ENCODE peak calls at places on chromosome 4, in eight cellular contexts. S, P, B, Z, I, N, X and M are unnamed samples.

GRCh38 chr4:78512357-78512920 is 39.1 kb upstream of the ANXA3 start:
- DNase-seq in S (peak; percentile 51), P (no peak), B (peak; percentile 61), Z (no peak), I (peak; percentile 40), N (no peak), X (no peak), M (no peak)

GRCh38 chr4:126799471-126799870 is 833.3 kb upstream of the INTU start:
- DNase-seq in S (no peak), P (no peak), B (no peak), Z (no peak), I (peak; percentile 40), N (no peak), X (no peak), M (no peak)

GRCh38 chr4:133865606-133866327 is 335.8 kb downstream of the PABPC4L start:
- DNase-seq in S (no peak), P (peak; percentile 75), B (no peak), Z (peak; percentile 30), I (peak; percentile 96), N (no peak), X (peak; percentile 37), M (no peak)

GRCh38 chr4:143441678-143442077 is 71.8 kb upstream of the SMARCA5 start:
- DNase-seq in S (no peak), P (no peak), B (no peak), Z (peak; percentile 6), I (no peak), N (no peak), X (no peak), M (no peak)

GRCh38 chr4:105895609-105896460 is 564 bp downstream of the NPNT start:
- DNase-seq in S (peak; percentile 67), P (no peak), B (peak; percentile 80), Z (peak; percentile 77), I (peak; percentile 3), N (peak; percentile 39), X (peak; percentile 41), M (peak; percentile 35)

GRCh38 chr4:27005512-27006246 is 145.0 kb downstream of the STIM2 start:
- DNase-seq in S (no peak), P (no peak), B (no peak), Z (no peak), I (peak; percentile 74), N (no peak), X (no peak), M (no peak)

GRCh38 chr4:135598151-135598550 is 1396.6 kb upstream of the PABPC4L start:
- DNase-seq in S (no peak), P (no peak), B (no peak), Z (no peak), I (no peak), N (no peak), X (no peak), M (no peak)

GRCh38 chr4:76993787-76994641 is 44.5 kb downstream of the SEPTIN11 start:
- DNase-seq in S (no peak), P (no peak), B (no peak), Z (no peak), I (no peak), N (no peak), X (no peak), M (no peak)

GRCh38 chr4:143616771-143617170 is 83.7 kb downstream of the FREM3 start:
- DNase-seq in S (no peak), P (no peak), B (no peak), Z (no peak), I (peak; percentile 10), N (no peak), X (no peak), M (no peak)

DNA sequence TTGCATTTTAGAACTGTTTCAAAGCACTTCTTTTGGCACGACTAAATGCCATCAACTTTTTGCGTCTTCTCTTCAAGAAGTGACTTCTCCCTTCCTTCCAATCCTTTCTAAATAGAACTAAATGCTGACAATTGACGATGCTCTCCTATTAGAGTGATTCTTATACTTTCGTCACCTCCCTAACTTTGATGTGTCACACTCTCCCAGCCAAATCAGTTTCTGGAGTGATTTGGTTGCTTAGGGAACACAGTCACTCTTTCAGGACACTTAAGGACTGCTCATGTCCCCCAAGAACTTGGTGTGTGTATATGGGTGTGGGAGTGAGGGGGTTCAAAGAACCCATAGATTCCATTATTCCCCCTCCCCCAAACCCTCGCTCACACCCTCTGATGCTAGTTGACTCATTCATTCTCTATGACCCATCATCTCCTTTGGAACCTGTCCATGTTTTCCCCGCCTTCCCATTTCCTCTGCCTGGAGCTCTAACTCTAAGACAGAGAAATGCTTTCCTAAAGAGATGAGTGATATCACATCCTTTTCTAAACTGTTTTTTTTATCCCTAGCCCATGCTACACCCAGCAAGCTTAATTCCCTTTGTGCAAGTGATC is 26.8 kb upstream of the AREG start:
- DNase-seq in S (no peak), P (peak; percentile 81), B (no peak), Z (no peak), I (peak; percentile 91), N (no peak), X (peak; percentile 73), M (no peak)
- H3K4me1 ChIP-seq in S (peaks cover 6% of the 10 kb centered on the region), P (peaks cover 65% of the 10 kb centered on the region), B (no peaks in the 10 kb centered on the region), Z (no peaks in the 10 kb centered on the region), I (no peaks in the 10 kb centered on the region), N (no peaks in the 10 kb centered on the region), X (peaks cover 59% of the 10 kb centered on the region), M (no peaks in the 10 kb centered on the region)

GRCh38 chr4:102474736-102475504 is 26.2 kb upstream of the NFKB1 start:
- DNase-seq in S (no peak), P (no peak), B (no peak), Z (no peak), I (no peak), N (no peak), X (no peak), M (no peak)

GRCh38 chr4:102469806-102470205 is 31.4 kb upstream of the NFKB1 start:
- DNase-seq in S (no peak), P (no peak), B (no peak), Z (no peak), I (no peak), N (no peak), X (no peak), M (no peak)

GRCh38 chr4:102477657-102478056 is 23.5 kb upstream of the NFKB1 start:
- DNase-seq in S (no peak), P (no peak), B (no peak), Z (no peak), I (no peak), N (no peak), X (no peak), M (no peak)

GRCh38 chr4:102472441-102473013 is 28.6 kb upstream of the NFKB1 start:
- DNase-seq in S (no peak), P (no peak), B (no peak), Z (no peak), I (no peak), N (no peak), X (no peak), M (no peak)

GRCh38 chr4:102473476-102473875 is 27.7 kb upstream of the NFKB1 start:
- DNase-seq in S (no peak), P (no peak), B (no peak), Z (no peak), I (no peak), N (no peak), X (no peak), M (no peak)
- H3K9me3 ChIP-seq in S (no peaks in the 10 kb centered on the region), P (no peaks in the 10 kb centered on the region), B (peaks cover 10% of the 10 kb centered on the region), Z (no peaks in the 10 kb centered on the region), I (no peaks in the 10 kb centered on the region), N (no peaks in the 10 kb centered on the region), X (no peaks in the 10 kb centered on the region), M (no peaks in the 10 kb centered on the region)

DNA sequence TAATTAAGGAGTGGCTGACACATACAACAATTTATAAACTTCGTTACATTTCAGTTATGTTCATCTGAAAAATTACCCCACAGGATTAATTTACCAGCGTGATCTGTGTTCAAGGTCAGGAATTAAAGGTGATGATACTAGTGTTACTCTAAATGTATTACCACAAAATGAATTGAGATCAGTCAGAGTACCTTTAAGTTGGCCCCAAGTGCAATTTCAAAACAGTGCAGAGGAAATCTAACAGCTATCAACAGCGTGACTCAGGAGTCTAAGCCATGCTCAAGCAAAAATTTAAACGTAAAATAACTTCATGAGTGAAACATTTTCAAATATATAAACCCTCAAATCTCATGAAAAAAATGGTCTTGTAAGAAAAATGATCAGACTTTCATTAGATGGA is 18.7 kb downstream of the ANTXR2 start:
- DNase-seq in S (no peak), P (no peak), B (no peak), Z (no peak), I (no peak), N (no peak), X (no peak), M (no peak)
- TF ChIP-seq CTCF in S (no peak), P (no peak), B (no peak), Z (no peak), I (no peak), N (no peak), X (no peak), M (no peak)

DNA sequence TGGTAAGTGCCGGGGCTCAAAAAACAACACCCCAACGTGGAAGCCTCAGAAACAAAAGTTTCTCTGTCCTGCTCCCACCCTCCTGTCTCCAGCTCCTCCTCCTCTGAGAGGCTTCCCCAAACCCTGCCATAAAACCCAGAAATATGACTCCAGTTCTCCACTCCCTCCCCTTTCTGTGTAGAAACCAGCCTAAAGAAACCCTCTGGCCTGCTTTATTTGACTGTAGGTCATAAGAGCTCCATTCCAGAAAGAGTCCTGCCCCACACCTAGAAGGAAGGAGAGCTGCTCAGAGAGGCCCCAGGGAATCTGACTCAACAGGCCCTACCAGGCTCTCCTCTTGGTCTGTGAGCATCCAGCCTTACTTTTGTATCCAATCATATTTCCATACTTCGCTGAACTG is 872 bp upstream of the S100P start:
- DNase-seq in S (no peak), P (no peak), B (no peak), Z (no peak), I (peak; percentile 27), N (no peak), X (no peak), M (no peak)
- H3K4me1 ChIP-seq in S (peaks cover 63% of the 10 kb centered on the region), P (peaks cover 48% of the 10 kb centered on the region), B (peaks cover 82% of the 10 kb centered on the region), Z (no peaks in the 10 kb centered on the region), I (no peaks in the 10 kb centered on the region), N (peaks cover 2% of the 10 kb centered on the region), X (peaks cover 26% of the 10 kb centered on the region), M (no peaks in the 10 kb centered on the region)

DNA sequence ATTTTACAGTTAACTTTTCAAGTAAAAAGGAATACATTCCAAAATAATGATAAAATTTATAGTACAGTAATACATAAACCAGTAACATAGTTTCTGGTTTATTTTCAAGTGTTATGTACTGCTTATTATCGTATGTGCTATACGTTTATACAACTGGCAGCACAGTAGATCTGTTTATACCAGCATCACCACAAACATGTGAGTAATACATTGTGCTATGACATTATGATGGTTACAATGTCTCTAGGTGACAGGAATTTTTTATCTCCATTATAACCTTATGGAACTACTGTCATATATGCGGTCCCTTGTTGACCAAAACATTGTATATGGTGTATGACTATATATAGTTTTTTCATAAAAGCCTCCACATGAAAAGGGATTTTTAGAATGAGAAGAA is 256.9 kb downstream of the ANKRD50 start:
- DNase-seq in S (no peak), P (no peak), B (no peak), Z (no peak), I (no peak), N (no peak), X (no peak), M (no peak)
- H3K9me3 ChIP-seq in S (no peaks in the 10 kb centered on the region), P (no peaks in the 10 kb centered on the region), B (peaks cover 5% of the 10 kb centered on the region), Z (peaks cover 1% of the 10 kb centered on the region), I (no peaks in the 10 kb centered on the region), N (no peaks in the 10 kb centered on the region), X (no peaks in the 10 kb centered on the region), M (no peaks in the 10 kb centered on the region)